ENCODE peak calls at places on chromosomes 6 and 20, in nine cellular contexts. One of them, this sample, is unnamed.

GRCh38 chr20:63957690-63958441 is 1.6 kb upstream of the UCKL1 start:
- DNase-seq in GM23248: peak; percentile 52
- DNase-seq in pancreas: peak; percentile 63
- DNase-seq in heart right ventricle: no peak
- DNase-seq in CD8-positive, alpha-beta T cell: no peak
- DNase-seq in PC-3: peak; percentile 50
- DNase-seq in SJSA1: no peak
- DNase-seq in keratinocyte: peak; percentile 87
- DNase-seq in right cardiac atrium: peak; percentile 63
- DNase-seq in this sample: no peak

GRCh38 chr20:39429716-39430115 is 467.6 kb downstream of the DHX35 start:
- DNase-seq in GM23248: no peak
- DNase-seq in pancreas: no peak
- DNase-seq in heart right ventricle: no peak
- DNase-seq in CD8-positive, alpha-beta T cell: no peak
- DNase-seq in PC-3: peak; percentile 5
- DNase-seq in SJSA1: no peak
- DNase-seq in keratinocyte: no peak
- DNase-seq in right cardiac atrium: peak; percentile 14
- DNase-seq in this sample: no peak

GRCh38 chr6:166346449-166346848 is 4.1 kb upstream of the SFT2D1 start:
- DNase-seq in GM23248: no peak
- DNase-seq in pancreas: no peak
- DNase-seq in heart right ventricle: no peak
- DNase-seq in CD8-positive, alpha-beta T cell: no peak
- DNase-seq in PC-3: no peak
- DNase-seq in SJSA1: no peak
- DNase-seq in keratinocyte: no peak
- DNase-seq in right cardiac atrium: no peak
- DNase-seq in this sample: no peak

GRCh38 chr6:107714104-107714503 is 110.0 kb downstream of the SCML4 start:
- DNase-seq in GM23248: no peak
- DNase-seq in pancreas: no peak
- DNase-seq in heart right ventricle: no peak
- DNase-seq in CD8-positive, alpha-beta T cell: no peak
- DNase-seq in PC-3: no peak
- DNase-seq in SJSA1: no peak
- DNase-seq in keratinocyte: no peak
- DNase-seq in right cardiac atrium: no peak
- DNase-seq in this sample: no peak

GRCh38 chr6:136323431-136324112 is 33.9 kb upstream of the BCLAF1 start:
- DNase-seq in GM23248: peak; percentile 36
- DNase-seq in pancreas: no peak
- DNase-seq in heart right ventricle: no peak
- DNase-seq in CD8-positive, alpha-beta T cell: no peak
- DNase-seq in PC-3: no peak
- DNase-seq in SJSA1: no peak
- DNase-seq in keratinocyte: no peak
- DNase-seq in right cardiac atrium: no peak
- DNase-seq in this sample: no peak

GRCh38 chr6:158869604-158870417 is 50.6 kb upstream of the EZR start:
- DNase-seq in GM23248: peak; percentile 96
- DNase-seq in pancreas: peak; percentile 94
- DNase-seq in heart right ventricle: peak; percentile 89
- DNase-seq in CD8-positive, alpha-beta T cell: peak; percentile 94
- DNase-seq in PC-3: peak; percentile 97
- DNase-seq in SJSA1: peak; percentile 93
- DNase-seq in keratinocyte: peak; percentile 93
- DNase-seq in right cardiac atrium: peak; percentile 90
- DNase-seq in this sample: peak; percentile 91

GRCh38 chr6:113564401-113565161 is 292.6 kb upstream of the MARCKS start:
- DNase-seq in GM23248: peak; percentile 95
- DNase-seq in pancreas: peak; percentile 82
- DNase-seq in heart right ventricle: peak; percentile 80
- DNase-seq in CD8-positive, alpha-beta T cell: no peak
- DNase-seq in PC-3: no peak
- DNase-seq in SJSA1: peak; percentile 65
- DNase-seq in keratinocyte: no peak
- DNase-seq in right cardiac atrium: peak; percentile 75
- DNase-seq in this sample: peak; percentile 90

GRCh38 chr20:36147707-36148106 is 6.8 kb upstream of the EPB41L1 start:
- DNase-seq in GM23248: peak; percentile 63
- DNase-seq in pancreas: no peak
- DNase-seq in heart right ventricle: no peak
- DNase-seq in CD8-positive, alpha-beta T cell: no peak
- DNase-seq in PC-3: no peak
- DNase-seq in SJSA1: no peak
- DNase-seq in keratinocyte: no peak
- DNase-seq in right cardiac atrium: peak; percentile 29
- DNase-seq in this sample: no peak

GRCh38 chr6:15522856-15523529 is 139.8 kb downstream of the DTNBP1 start:
- DNase-seq in GM23248: no peak
- DNase-seq in pancreas: no peak
- DNase-seq in heart right ventricle: no peak
- DNase-seq in CD8-positive, alpha-beta T cell: no peak
- DNase-seq in PC-3: no peak
- DNase-seq in SJSA1: no peak
- DNase-seq in keratinocyte: no peak
- DNase-seq in right cardiac atrium: no peak
- DNase-seq in this sample: no peak

GRCh38 chr20:23156170-23156841 is 70.2 kb upstream of the CD93 start:
- DNase-seq in GM23248: peak; percentile 90
- DNase-seq in pancreas: no peak
- DNase-seq in heart right ventricle: no peak
- DNase-seq in CD8-positive, alpha-beta T cell: no peak
- DNase-seq in PC-3: peak; percentile 86
- DNase-seq in SJSA1: peak; percentile 87
- DNase-seq in keratinocyte: no peak
- DNase-seq in right cardiac atrium: peak; percentile 52
- DNase-seq in this sample: peak; percentile 66

GRCh38 chr20:51749674-51750036 is 18.5 kb downstream of the ATP9A start:
- DNase-seq in GM23248: peak; percentile 85
- DNase-seq in pancreas: no peak
- DNase-seq in heart right ventricle: no peak
- DNase-seq in CD8-positive, alpha-beta T cell: no peak
- DNase-seq in PC-3: peak; percentile 73
- DNase-seq in SJSA1: no peak
- DNase-seq in keratinocyte: peak; percentile 15
- DNase-seq in right cardiac atrium: no peak
- DNase-seq in this sample: no peak

GRCh38 chr20:33433465-33433864 is 10.1 kb downstream of the SNTA1 start:
- DNase-seq in GM23248: peak; percentile 58
- DNase-seq in pancreas: no peak
- DNase-seq in heart right ventricle: peak; percentile 65
- DNase-seq in CD8-positive, alpha-beta T cell: no peak
- DNase-seq in PC-3: no peak
- DNase-seq in SJSA1: no peak
- DNase-seq in keratinocyte: no peak
- DNase-seq in right cardiac atrium: peak; percentile 84
- DNase-seq in this sample: peak; percentile 74

GRCh38 chr6:45619994-45620471 is 242.3 kb upstream of the SUPT3H start:
- DNase-seq in GM23248: peak; percentile 32
- DNase-seq in pancreas: no peak
- DNase-seq in heart right ventricle: no peak
- DNase-seq in CD8-positive, alpha-beta T cell: no peak
- DNase-seq in PC-3: no peak
- DNase-seq in SJSA1: no peak
- DNase-seq in keratinocyte: no peak
- DNase-seq in right cardiac atrium: no peak
- DNase-seq in this sample: no peak

GRCh38 chr20:219290-220115 is 7.6 kb upstream of the DEFB129 start:
- DNase-seq in GM23248: peak; percentile 42
- DNase-seq in pancreas: no peak
- DNase-seq in heart right ventricle: no peak
- DNase-seq in CD8-positive, alpha-beta T cell: no peak
- DNase-seq in PC-3: peak; percentile 63
- DNase-seq in SJSA1: no peak
- DNase-seq in keratinocyte: no peak
- DNase-seq in right cardiac atrium: no peak
- DNase-seq in this sample: no peak

GRCh38 chr6:44676826-44677433 is 289.4 kb downstream of the CDC5L start:
- DNase-seq in GM23248: peak; percentile 64
- DNase-seq in pancreas: no peak
- DNase-seq in heart right ventricle: no peak
- DNase-seq in CD8-positive, alpha-beta T cell: no peak
- DNase-seq in PC-3: peak; percentile 47
- DNase-seq in SJSA1: peak; percentile 43
- DNase-seq in keratinocyte: no peak
- DNase-seq in right cardiac atrium: no peak
- DNase-seq in this sample: no peak

GRCh38 chr6:3746696-3747095 is 4.8 kb downstream of the PXDC1 start:
- DNase-seq in GM23248: no peak
- DNase-seq in pancreas: no peak
- DNase-seq in heart right ventricle: no peak
- DNase-seq in CD8-positive, alpha-beta T cell: no peak
- DNase-seq in PC-3: no peak
- DNase-seq in SJSA1: no peak
- DNase-seq in keratinocyte: no peak
- DNase-seq in right cardiac atrium: no peak
- DNase-seq in this sample: no peak
- H3K27ac ChIP-seq in GM23248: peak overlapping the region; percentile 94
- H3K27ac ChIP-seq in pancreas: no peak overlapping the region
- H3K27ac ChIP-seq in heart right ventricle: no peak overlapping the region
- H3K27ac ChIP-seq in CD8-positive, alpha-beta T cell: no peak overlapping the region
- H3K27ac ChIP-seq in PC-3: no peak overlapping the region
- H3K27ac ChIP-seq in SJSA1: no peak overlapping the region
- H3K27ac ChIP-seq in keratinocyte: no peak overlapping the region
- H3K27ac ChIP-seq in right cardiac atrium: no peak overlapping the region
- H3K27ac ChIP-seq in this sample: peak overlapping the region; percentile 1

DNA sequence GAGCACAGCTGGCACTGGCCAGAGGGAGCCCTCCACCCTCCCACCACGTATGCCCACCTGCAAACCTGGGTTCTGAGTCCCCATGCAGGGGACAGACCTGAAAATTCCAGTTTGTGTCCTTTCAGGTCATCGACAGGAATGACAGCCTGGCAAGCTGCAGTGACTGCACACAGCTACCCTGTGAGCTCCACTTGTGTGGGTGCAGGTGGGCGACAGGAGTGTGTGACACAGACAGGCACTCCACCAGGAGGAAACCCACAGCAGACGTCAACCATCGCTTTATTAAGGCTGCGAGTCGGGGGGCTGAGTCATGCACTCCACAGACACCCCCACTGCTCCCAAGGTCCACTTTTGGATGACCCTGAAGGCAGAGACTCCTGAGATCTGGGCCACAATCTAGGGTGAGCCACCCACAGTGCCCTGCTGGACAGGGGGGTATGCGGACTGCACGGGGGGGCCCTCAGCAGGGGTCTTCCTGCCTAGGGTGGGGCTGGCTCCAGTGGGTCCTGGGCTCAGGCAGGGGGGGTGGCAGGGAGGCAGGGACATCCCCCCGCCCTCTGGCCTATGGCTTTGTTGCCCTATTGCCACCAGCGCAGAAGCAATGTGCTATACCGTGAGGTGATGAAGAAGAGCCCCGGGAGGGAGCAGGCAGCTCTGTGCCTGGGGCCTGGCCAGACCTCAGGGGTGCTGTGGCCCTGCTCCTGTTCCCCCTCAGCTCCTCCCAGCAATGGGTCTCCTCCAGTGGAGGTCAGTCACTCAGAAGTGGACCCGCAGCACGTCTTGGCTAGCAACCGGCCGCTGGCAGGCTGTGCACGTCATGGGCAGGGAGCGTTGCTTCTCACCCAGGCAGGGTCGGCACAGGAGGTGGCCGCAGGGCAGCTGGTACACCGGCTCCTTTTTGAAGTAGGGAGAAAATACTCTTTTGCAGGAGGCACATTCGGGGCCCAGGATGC is 25.1 kb upstream of the AVP start:
- DNase-seq in GM23248: no peak
- DNase-seq in pancreas: no peak
- DNase-seq in heart right ventricle: no peak
- DNase-seq in CD8-positive, alpha-beta T cell: no peak
- DNase-seq in PC-3: no peak
- DNase-seq in SJSA1: no peak
- DNase-seq in keratinocyte: no peak
- DNase-seq in right cardiac atrium: no peak
- DNase-seq in this sample: peak; percentile 41
- H3K4me1 ChIP-seq in GM23248: no peaks in the 10 kb centered on the region
- H3K4me1 ChIP-seq in pancreas: no peaks in the 10 kb centered on the region
- H3K4me1 ChIP-seq in heart right ventricle: no peaks in the 10 kb centered on the region
- H3K4me1 ChIP-seq in CD8-positive, alpha-beta T cell: no peaks in the 10 kb centered on the region
- H3K4me1 ChIP-seq in PC-3: no peaks in the 10 kb centered on the region
- H3K4me1 ChIP-seq in SJSA1: no peaks in the 10 kb centered on the region
- H3K4me1 ChIP-seq in keratinocyte: no peaks in the 10 kb centered on the region
- H3K4me1 ChIP-seq in right cardiac atrium: no peaks in the 10 kb centered on the region
- H3K4me1 ChIP-seq in this sample: no peaks in the 10 kb centered on the region

DNA sequence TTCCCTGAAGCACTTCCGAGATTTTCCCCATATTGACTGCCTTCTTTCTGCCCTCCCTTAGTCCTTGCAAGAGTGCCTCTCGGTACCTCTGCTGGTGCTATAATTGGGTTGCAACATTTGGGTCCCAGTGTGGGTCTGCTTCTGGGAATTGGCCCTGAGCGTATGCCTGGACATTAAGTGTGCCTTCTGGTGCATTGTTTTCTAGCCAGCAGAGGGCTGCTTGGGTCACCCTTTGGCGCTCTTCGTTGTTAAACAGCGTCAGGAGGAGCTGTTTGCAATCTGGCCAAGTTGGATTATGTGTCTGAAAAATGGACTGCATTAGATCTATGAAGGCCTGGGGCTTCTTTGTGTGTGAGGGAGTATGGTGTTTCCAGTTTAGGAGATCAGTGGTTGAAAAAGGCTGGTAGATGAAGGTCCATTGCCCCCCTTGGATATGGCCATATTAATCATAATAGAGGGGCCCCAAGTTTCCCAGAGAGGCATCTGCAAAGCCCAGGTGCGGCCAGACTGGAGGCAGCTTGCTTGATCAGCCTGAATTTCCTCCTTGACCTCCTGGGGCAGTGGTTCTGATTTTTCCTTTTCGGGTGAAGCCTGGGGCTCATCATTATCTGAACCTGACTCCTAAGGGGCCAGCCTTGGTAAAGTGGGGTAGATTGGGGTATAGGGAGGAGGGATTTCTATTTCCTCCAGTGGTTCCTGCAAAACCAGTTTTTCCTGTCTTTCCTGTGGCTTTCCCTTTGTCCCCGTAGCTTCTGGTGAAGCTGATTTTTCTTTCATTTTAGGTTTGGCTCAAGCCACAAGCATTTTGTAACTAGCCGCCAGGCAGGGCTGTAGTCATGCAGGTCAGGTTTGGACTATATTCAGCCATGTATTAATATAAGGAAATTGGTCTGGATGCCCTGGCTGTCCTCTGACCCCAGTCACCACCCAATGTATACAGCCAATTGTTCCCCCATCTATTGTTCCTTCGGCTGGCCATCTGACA is 85.4 kb upstream of the GPR6 start:
- DNase-seq in GM23248: no peak
- DNase-seq in pancreas: peak; percentile 68
- DNase-seq in heart right ventricle: no peak
- DNase-seq in CD8-positive, alpha-beta T cell: no peak
- DNase-seq in PC-3: peak; percentile 92
- DNase-seq in SJSA1: no peak
- DNase-seq in keratinocyte: no peak
- DNase-seq in right cardiac atrium: no peak
- DNase-seq in this sample: no peak
- H3K27ac ChIP-seq in GM23248: no peak overlapping the region
- H3K27ac ChIP-seq in pancreas: peak overlapping the region; percentile 64
- H3K27ac ChIP-seq in heart right ventricle: no peak overlapping the region
- H3K27ac ChIP-seq in CD8-positive, alpha-beta T cell: no peak overlapping the region
- H3K27ac ChIP-seq in PC-3: peak overlapping the region; percentile 68
- H3K27ac ChIP-seq in SJSA1: no peak overlapping the region
- H3K27ac ChIP-seq in keratinocyte: no peak overlapping the region
- H3K27ac ChIP-seq in right cardiac atrium: no peak overlapping the region
- H3K27ac ChIP-seq in this sample: no peak overlapping the region

GRCh38 chr6:36054965-36055364 is 27.4 kb downstream of the MAPK14 start:
- DNase-seq in GM23248: no peak
- DNase-seq in pancreas: no peak
- DNase-seq in heart right ventricle: no peak
- DNase-seq in CD8-positive, alpha-beta T cell: no peak
- DNase-seq in PC-3: no peak
- DNase-seq in SJSA1: no peak
- DNase-seq in keratinocyte: no peak
- DNase-seq in right cardiac atrium: no peak
- DNase-seq in this sample: no peak
- H3K4me1 ChIP-seq in GM23248: peaks cover 21% of the 10 kb centered on the region
- H3K4me1 ChIP-seq in pancreas: peaks cover 23% of the 10 kb centered on the region
- H3K4me1 ChIP-seq in heart right ventricle: peaks cover 49% of the 10 kb centered on the region
- H3K4me1 ChIP-seq in CD8-positive, alpha-beta T cell: peaks cover 10% of the 10 kb centered on the region
- H3K4me1 ChIP-seq in PC-3: peaks cover 9% of the 10 kb centered on the region
- H3K4me1 ChIP-seq in SJSA1: no peaks in the 10 kb centered on the region
- H3K4me1 ChIP-seq in keratinocyte: peaks cover 8% of the 10 kb centered on the region
- H3K4me1 ChIP-seq in right cardiac atrium: peaks cover 10% of the 10 kb centered on the region
- H3K4me1 ChIP-seq in this sample: peaks cover 4% of the 10 kb centered on the region